ENCODE peak calls at places on chromosomes 2 and 18, in ten cellular contexts. One of them, this sample, is unnamed.

GRCh38 chr18:29496276-29496675 is 1319.3 kb upstream of the CDH2 start:
- DNase-seq in small intestine: no peak
- DNase-seq in HTR-8/SVneo: no peak
- DNase-seq in neural progenitor cell: no peak
- DNase-seq in stomach: no peak
- DNase-seq in NCI-H2171: no peak
- DNase-seq in stimulated activated CD4-positive, alpha-beta T cell treated with anti-CD3 and anti-CD28 coated beads, Interleukin-4, amount 100 ng/mL, for 1 hour: no peak
- DNase-seq in AML-193: no peak
- DNase-seq in amniotic stem cell: no peak
- DNase-seq in adrenal gland: no peak
- DNase-seq in this sample: no peak

GRCh38 chr2:2879776-2880175 is 497.8 kb downstream of the EIPR1 start:
- DNase-seq in neural progenitor cell: no peak
- DNase-seq in amniotic stem cell: no peak
- DNase-seq in stimulated activated CD4-positive, alpha-beta T cell treated with anti-CD3 and anti-CD28 coated beads, Interleukin-4, amount 100 ng/mL, for 1 hour: no peak
- DNase-seq in small intestine: no peak
- DNase-seq in AML-193: no peak
- DNase-seq in stomach: no peak
- DNase-seq in HTR-8/SVneo: no peak
- DNase-seq in NCI-H2171: no peak
- DNase-seq in adrenal gland: no peak
- DNase-seq in this sample: no peak

GRCh38 chr18:13471971-13472628 is 253.5 kb downstream of the LDLRAD4 start:
- DNase-seq in AML-193: no peak
- DNase-seq in stomach: no peak
- DNase-seq in adrenal gland: no peak
- DNase-seq in HTR-8/SVneo: no peak
- DNase-seq in NCI-H2171: no peak
- DNase-seq in stimulated activated CD4-positive, alpha-beta T cell treated with anti-CD3 and anti-CD28 coated beads, Interleukin-4, amount 100 ng/mL, for 1 hour: no peak
- DNase-seq in neural progenitor cell: peak
- DNase-seq in amniotic stem cell: no peak
- DNase-seq in small intestine: no peak
- DNase-seq in this sample: no peak

GRCh38 chr2:99421469-99421868 is 68.3 kb downstream of the REV1 start:
- DNase-seq in adrenal gland: no peak
- DNase-seq in AML-193: no peak
- DNase-seq in neural progenitor cell: no peak
- DNase-seq in stimulated activated CD4-positive, alpha-beta T cell treated with anti-CD3 and anti-CD28 coated beads, Interleukin-4, amount 100 ng/mL, for 1 hour: no peak
- DNase-seq in stomach: no peak
- DNase-seq in NCI-H2171: no peak
- DNase-seq in HTR-8/SVneo: no peak
- DNase-seq in small intestine: no peak
- DNase-seq in amniotic stem cell: no peak
- DNase-seq in this sample: no peak

GRCh38 chr2:154623819-154624218 is 74.7 kb upstream of the KCNJ3 start:
- DNase-seq in small intestine: peak
- DNase-seq in adrenal gland: peak
- DNase-seq in AML-193: peak
- DNase-seq in stimulated activated CD4-positive, alpha-beta T cell treated with anti-CD3 and anti-CD28 coated beads, Interleukin-4, amount 100 ng/mL, for 1 hour: no peak
- DNase-seq in stomach: peak
- DNase-seq in neural progenitor cell: peak
- DNase-seq in HTR-8/SVneo: peak
- DNase-seq in NCI-H2171: peak
- DNase-seq in amniotic stem cell: no peak
- DNase-seq in this sample: peak

GRCh38 chr2:200447139-200447855 is 62.6 kb downstream of the KCTD18 start:
- DNase-seq in stimulated activated CD4-positive, alpha-beta T cell treated with anti-CD3 and anti-CD28 coated beads, Interleukin-4, amount 100 ng/mL, for 1 hour: no peak
- DNase-seq in small intestine: no peak
- DNase-seq in HTR-8/SVneo: no peak
- DNase-seq in amniotic stem cell: no peak
- DNase-seq in stomach: no peak
- DNase-seq in NCI-H2171: peak
- DNase-seq in adrenal gland: no peak
- DNase-seq in neural progenitor cell: no peak
- DNase-seq in AML-193: no peak
- DNase-seq in this sample: no peak

GRCh38 chr18:34991561-34991960 is 49.7 kb upstream of the MAPRE2 start:
- DNase-seq in small intestine: no peak
- DNase-seq in neural progenitor cell: no peak
- DNase-seq in NCI-H2171: no peak
- DNase-seq in adrenal gland: no peak
- DNase-seq in stimulated activated CD4-positive, alpha-beta T cell treated with anti-CD3 and anti-CD28 coated beads, Interleukin-4, amount 100 ng/mL, for 1 hour: no peak
- DNase-seq in stomach: no peak
- DNase-seq in amniotic stem cell: no peak
- DNase-seq in AML-193: no peak
- DNase-seq in HTR-8/SVneo: no peak
- DNase-seq in this sample: no peak

GRCh38 chr18:23541349-23542093 is 38.2 kb downstream of the RMC1 start:
- DNase-seq in AML-193: no peak
- DNase-seq in neural progenitor cell: no peak
- DNase-seq in NCI-H2171: no peak
- DNase-seq in stimulated activated CD4-positive, alpha-beta T cell treated with anti-CD3 and anti-CD28 coated beads, Interleukin-4, amount 100 ng/mL, for 1 hour: no peak
- DNase-seq in amniotic stem cell: no peak
- DNase-seq in stomach: no peak
- DNase-seq in adrenal gland: no peak
- DNase-seq in small intestine: no peak
- DNase-seq in HTR-8/SVneo: no peak
- DNase-seq in this sample: no peak

GRCh38 chr2:192030289-192030688 is 164.4 kb downstream of the TMEFF2 start:
- DNase-seq in stimulated activated CD4-positive, alpha-beta T cell treated with anti-CD3 and anti-CD28 coated beads, Interleukin-4, amount 100 ng/mL, for 1 hour: no peak
- DNase-seq in AML-193: no peak
- DNase-seq in HTR-8/SVneo: no peak
- DNase-seq in amniotic stem cell: no peak
- DNase-seq in small intestine: no peak
- DNase-seq in adrenal gland: no peak
- DNase-seq in neural progenitor cell: no peak
- DNase-seq in NCI-H2171: no peak
- DNase-seq in stomach: no peak
- DNase-seq in this sample: no peak

GRCh38 chr2:116467243-116467642 is 1347.2 kb upstream of the DDX18 start:
- DNase-seq in HTR-8/SVneo: no peak
- DNase-seq in stomach: no peak
- DNase-seq in AML-193: no peak
- DNase-seq in adrenal gland: no peak
- DNase-seq in stimulated activated CD4-positive, alpha-beta T cell treated with anti-CD3 and anti-CD28 coated beads, Interleukin-4, amount 100 ng/mL, for 1 hour: no peak
- DNase-seq in small intestine: no peak
- DNase-seq in NCI-H2171: no peak
- DNase-seq in neural progenitor cell: no peak
- DNase-seq in amniotic stem cell: no peak
- DNase-seq in this sample: no peak

GRCh38 chr2:72146357-72147302 is 1.0 kb downstream of the CYP26B1 start:
- DNase-seq in stimulated activated CD4-positive, alpha-beta T cell treated with anti-CD3 and anti-CD28 coated beads, Interleukin-4, amount 100 ng/mL, for 1 hour: no peak
- DNase-seq in HTR-8/SVneo: no peak
- DNase-seq in AML-193: no peak
- DNase-seq in NCI-H2171: no peak
- DNase-seq in neural progenitor cell: peak
- DNase-seq in amniotic stem cell: no peak
- DNase-seq in small intestine: no peak
- DNase-seq in adrenal gland: peak
- DNase-seq in stomach: peak
- DNase-seq in this sample: no peak

GRCh38 chr2:177902395-177903160 is 170.0 kb downstream of the PDE11A start:
- DNase-seq in adrenal gland: no peak
- DNase-seq in small intestine: no peak
- DNase-seq in stimulated activated CD4-positive, alpha-beta T cell treated with anti-CD3 and anti-CD28 coated beads, Interleukin-4, amount 100 ng/mL, for 1 hour: no peak
- DNase-seq in NCI-H2171: no peak
- DNase-seq in stomach: no peak
- DNase-seq in neural progenitor cell: no peak
- DNase-seq in amniotic stem cell: no peak
- DNase-seq in AML-193: no peak
- DNase-seq in HTR-8/SVneo: no peak
- DNase-seq in this sample: no peak

GRCh38 chr2:209662091-209662490 is 109.5 kb upstream of the UNC80 start:
- DNase-seq in NCI-H2171: no peak
- DNase-seq in stimulated activated CD4-positive, alpha-beta T cell treated with anti-CD3 and anti-CD28 coated beads, Interleukin-4, amount 100 ng/mL, for 1 hour: no peak
- DNase-seq in AML-193: no peak
- DNase-seq in stomach: no peak
- DNase-seq in HTR-8/SVneo: no peak
- DNase-seq in adrenal gland: no peak
- DNase-seq in neural progenitor cell: no peak
- DNase-seq in amniotic stem cell: no peak
- DNase-seq in small intestine: no peak
- DNase-seq in this sample: no peak